ENCODE peak calls at places on chromosomes 2 and 18, in eight cellular contexts. J is dermis blood vessel endothelial cell, V is left ventricle myocardium superior, N is Ammon's horn, O is GM13976, D is NCI-H1105, Z is MV-4-11, P is GM04503. Y is an unnamed sample.

GRCh38 chr2:28257182-28257581 is 135.5 kb upstream of the FOSL2 start:
- DNase-seq in V (no peak), N (no peak), O (peak), Z (no peak), J (no peak), P (no peak), D (no peak), Y (no peak)

GRCh38 chr2:160612266-160612864 is 118.8 kb upstream of the RBMS1 start:
- DNase-seq in N (no peak), J (no peak), P (no peak), Z (no peak), D (no peak), O (no peak), V (no peak), Y (peak)

GRCh38 chr18:74745658-74746403 is 148.2 kb downstream of the ZNF407 start:
- DNase-seq in Z (no peak), O (no peak), N (no peak), J (peak), D (no peak), P (no peak), V (no peak), Y (no peak)

GRCh38 chr2:60311524-60311923 is 241.9 kb downstream of the BCL11A start:
- DNase-seq in D (no peak), O (no peak), V (no peak), N (no peak), P (no peak), J (no peak), Z (no peak), Y (no peak)

GRCh38 chr18:72261562-72261961 is 282.6 kb downstream of the CBLN2 start:
- DNase-seq in Z (no peak), N (no peak), V (no peak), J (no peak), P (no peak), O (no peak), D (no peak), Y (no peak)

GRCh38 chr18:25352629-25353005 is 651 bp upstream of the ZNF521 start:
- DNase-seq in P (no peak), N (peak), V (no peak), O (no peak), Z (no peak), J (no peak), D (no peak), Y (no peak)

GRCh38 chr2:174764281-174765063 is at the start of gene CHRNA1:
- DNase-seq in N (no peak), Z (peak), V (no peak), P (no peak), O (peak), J (peak), D (no peak), Y (no peak)

GRCh38 chr2:33426666-33427231 is 49.7 kb upstream of the RASGRP3 start:
- DNase-seq in J (peak), D (peak), O (no peak), Z (no peak), V (peak), N (no peak), P (no peak), Y (peak)

GRCh38 chr2:117190856-117191255 is 623.6 kb upstream of the DDX18 start:
- DNase-seq in V (no peak), D (no peak), P (no peak), O (no peak), Z (no peak), N (no peak), J (no peak), Y (no peak)

GRCh38 chr2:159855153-159856140 is 57.4 kb upstream of the CD302 start:
- DNase-seq in O (no peak), P (no peak), J (peak), N (no peak), Z (peak), V (no peak), D (no peak), Y (no peak)

GRCh38 chr2:189633392-189633811 is 27.9 kb upstream of the ASNSD1 start:
- DNase-seq in P (no peak), N (no peak), O (no peak), J (peak), D (no peak), V (no peak), Z (no peak), Y (peak)

GRCh38 chr2:96501886-96502810 is 3.0 kb downstream of the NEURL3 start:
- DNase-seq in D (no peak), N (no peak), Z (no peak), O (peak), P (no peak), J (no peak), V (no peak), Y (no peak)

GRCh38 chr18:7601249-7601620 is 34.1 kb downstream of the PTPRM start:
- DNase-seq in Z (no peak), N (no peak), V (no peak), J (peak), O (no peak), P (no peak), D (no peak), Y (no peak)

GRCh38 chr2:62199392-62200125 is 3.6 kb downstream of the B3GNT2 start:
- DNase-seq in Z (peak), V (no peak), O (no peak), D (peak), P (no peak), J (no peak), N (no peak), Y (no peak)

GRCh38 chr18:48955528-48956261 is 4.9 kb upstream of the SMAD7 start:
- DNase-seq in N (no peak), J (peak), V (no peak), P (peak), Z (no peak), D (no peak), O (no peak), Y (no peak)

GRCh38 chr2:206158563-206159345 is 490 bp downstream of the NDUFS1 start:
- DNase-seq in J (peak), D (no peak), V (no peak), O (no peak), N (no peak), P (no peak), Z (no peak), Y (no peak)

GRCh38 chr2:237677951-237678481 is 50.6 kb downstream of the LRRFIP1 start:
- DNase-seq in P (no peak), N (no peak), V (peak), J (no peak), Z (peak), D (no peak), O (no peak), Y (no peak)

Y was measured in A673.